ENCODE peak calls at places on chromosomes 11 and 22, in six cellular contexts. One of them, this sample, is unnamed.

GRCh38 chr11:58498464-58498863 is 9.4 kb downstream of the OR5B21 start:
- DNase-seq in GM12864: no peak
- DNase-seq in GF-D8: no peak
- DNase-seq in GM23248: no peak
- DNase-seq in progenitor cell of endocrine pancreas: no peak
- DNase-seq in endothelial cell of umbilical vein: no peak
- DNase-seq in this sample: no peak

GRCh38 chr11:7281083-7281482 is 29.4 kb downstream of the SYT9 start:
- DNase-seq in GF-D8: no peak
- DNase-seq in GM23248: peak; percentile 7
- DNase-seq in GM12864: no peak
- DNase-seq in progenitor cell of endocrine pancreas: no peak
- DNase-seq in endothelial cell of umbilical vein: peak; percentile 20
- DNase-seq in this sample: no peak

GRCh38 chr11:110778351-110778750 is 66.1 kb upstream of the ARHGAP20 start:
- DNase-seq in endothelial cell of umbilical vein: peak; percentile 65
- DNase-seq in GM12864: peak; percentile 21
- DNase-seq in GM23248: no peak
- DNase-seq in GF-D8: no peak
- DNase-seq in progenitor cell of endocrine pancreas: no peak
- DNase-seq in this sample: no peak

GRCh38 chr11:561148-562003 is 606 bp downstream of the RASSF7 start:
- DNase-seq in endothelial cell of umbilical vein: no peak
- DNase-seq in progenitor cell of endocrine pancreas: peak; percentile 60
- DNase-seq in GF-D8: no peak
- DNase-seq in GM12864: no peak
- DNase-seq in GM23248: peak; percentile 53
- DNase-seq in this sample: no peak

GRCh38 chr11:3226846-3227567 is 5.2 kb downstream of the MRGPRE start:
- DNase-seq in GM23248: no peak
- DNase-seq in endothelial cell of umbilical vein: no peak
- DNase-seq in progenitor cell of endocrine pancreas: no peak
- DNase-seq in GM12864: no peak
- DNase-seq in GF-D8: no peak
- DNase-seq in this sample: no peak

GRCh38 chr11:35059040-35059439 is 79.9 kb upstream of the CD44 start:
- DNase-seq in GM23248: no peak
- DNase-seq in GF-D8: peak; percentile 54
- DNase-seq in endothelial cell of umbilical vein: no peak
- DNase-seq in GM12864: no peak
- DNase-seq in progenitor cell of endocrine pancreas: no peak
- DNase-seq in this sample: peak; percentile 72

GRCh38 chr11:42161886-42162285 is 702.4 kb upstream of the LRRC4C start:
- DNase-seq in endothelial cell of umbilical vein: no peak
- DNase-seq in GF-D8: no peak
- DNase-seq in GM12864: no peak
- DNase-seq in GM23248: no peak
- DNase-seq in progenitor cell of endocrine pancreas: no peak
- DNase-seq in this sample: no peak

GRCh38 chr22:27761652-27762051 is 39.9 kb downstream of the MN1 start:
- DNase-seq in GF-D8: no peak
- DNase-seq in GM23248: no peak
- DNase-seq in endothelial cell of umbilical vein: no peak
- DNase-seq in progenitor cell of endocrine pancreas: no peak
- DNase-seq in GM12864: no peak
- DNase-seq in this sample: no peak

GRCh38 chr11:76119032-76119431 is 87.3 kb downstream of the WNT11 start:
- DNase-seq in progenitor cell of endocrine pancreas: no peak
- DNase-seq in GM12864: no peak
- DNase-seq in endothelial cell of umbilical vein: no peak
- DNase-seq in GF-D8: no peak
- DNase-seq in GM23248: no peak
- DNase-seq in this sample: no peak

GRCh38 chr22:49769691-49770315 is 57.9 kb downstream of the BRD1 start:
- DNase-seq in progenitor cell of endocrine pancreas: no peak
- DNase-seq in endothelial cell of umbilical vein: no peak
- DNase-seq in GF-D8: no peak
- DNase-seq in GM23248: no peak
- DNase-seq in GM12864: no peak
- DNase-seq in this sample: no peak

GRCh38 chr22:37464181-37464580 is 22.0 kb downstream of the MFNG start:
- DNase-seq in GM12864: peak; percentile 39
- DNase-seq in endothelial cell of umbilical vein: peak; percentile 35
- DNase-seq in GM23248: no peak
- DNase-seq in GF-D8: no peak
- DNase-seq in progenitor cell of endocrine pancreas: no peak
- DNase-seq in this sample: no peak

GRCh38 chr11:16739326-16739875 is 954 bp downstream of the C11orf58 start:
- DNase-seq in GM12864: no peak
- DNase-seq in GF-D8: no peak
- DNase-seq in GM23248: peak; percentile 58
- DNase-seq in progenitor cell of endocrine pancreas: no peak
- DNase-seq in endothelial cell of umbilical vein: peak; percentile 44
- DNase-seq in this sample: no peak

GRCh38 chr11:98423933-98424332 is 596.8 kb upstream of the CNTN5 start:
- DNase-seq in GF-D8: no peak
- DNase-seq in progenitor cell of endocrine pancreas: no peak
- DNase-seq in GM12864: no peak
- DNase-seq in endothelial cell of umbilical vein: no peak
- DNase-seq in GM23248: no peak
- DNase-seq in this sample: no peak

GRCh38 chr11:47005441-47005840 is 68.9 kb downstream of the CSTPP1 start:
- DNase-seq in GF-D8: peak; percentile 22
- DNase-seq in GM12864: no peak
- DNase-seq in endothelial cell of umbilical vein: no peak
- DNase-seq in progenitor cell of endocrine pancreas: no peak
- DNase-seq in GM23248: no peak
- DNase-seq in this sample: no peak

GRCh38 chr11:117384045-117384444 is 56.4 kb downstream of the CEP164 start:
- DNase-seq in GF-D8: no peak
- DNase-seq in progenitor cell of endocrine pancreas: no peak
- DNase-seq in GM12864: no peak
- DNase-seq in GM23248: peak; percentile 96
- DNase-seq in endothelial cell of umbilical vein: peak; percentile 36
- DNase-seq in this sample: no peak

GRCh38 chr11:71539017-71539416 is 1.2 kb downstream of the KRTAP5-8 start:
- DNase-seq in GM23248: no peak
- DNase-seq in GM12864: no peak
- DNase-seq in GF-D8: no peak
- DNase-seq in endothelial cell of umbilical vein: no peak
- DNase-seq in progenitor cell of endocrine pancreas: no peak
- DNase-seq in this sample: no peak

GRCh38 chr11:57514538-57515331 is 767 bp downstream of the SLC43A1 start:
- DNase-seq in endothelial cell of umbilical vein: peak; percentile 36
- DNase-seq in progenitor cell of endocrine pancreas: no peak
- DNase-seq in GM23248: peak; percentile 74
- DNase-seq in GF-D8: peak; percentile 46
- DNase-seq in GM12864: no peak
- DNase-seq in this sample: no peak

GRCh38 chr11:95586155-95586554 is 203.4 kb downstream of the FAM76B start:
- DNase-seq in GM12864: no peak
- DNase-seq in progenitor cell of endocrine pancreas: no peak
- DNase-seq in GF-D8: no peak
- DNase-seq in endothelial cell of umbilical vein: no peak
- DNase-seq in GM23248: no peak
- DNase-seq in this sample: no peak

GRCh38 chr11:120272303-120272702 is 32.4 kb downstream of the POU2F3 start:
- DNase-seq in GM23248: peak; percentile 90
- DNase-seq in progenitor cell of endocrine pancreas: no peak
- DNase-seq in GM12864: no peak
- DNase-seq in GF-D8: no peak
- DNase-seq in endothelial cell of umbilical vein: peak; percentile 20
- DNase-seq in this sample: no peak

GRCh38 chr22:30390974-30391691 is 3.9 kb upstream of the RNF215 start:
- DNase-seq in GM23248: peak; percentile 78
- DNase-seq in GM12864: peak; percentile 55
- DNase-seq in endothelial cell of umbilical vein: peak; percentile 85
- DNase-seq in GF-D8: peak; percentile 64
- DNase-seq in progenitor cell of endocrine pancreas: peak; percentile 20
- DNase-seq in this sample: no peak

GRCh38 chr11:45320366-45320765 is 34.2 kb upstream of the SYT13 start:
- DNase-seq in progenitor cell of endocrine pancreas: no peak
- DNase-seq in GF-D8: no peak
- DNase-seq in GM12864: no peak
- DNase-seq in GM23248: no peak
- DNase-seq in endothelial cell of umbilical vein: no peak
- DNase-seq in this sample: no peak

GRCh38 chr22:45212306-45212709 is 28.4 kb downstream of the KIAA0930 start:
- DNase-seq in GM12864: no peak
- DNase-seq in GF-D8: no peak
- DNase-seq in endothelial cell of umbilical vein: peak; percentile 89
- DNase-seq in progenitor cell of endocrine pancreas: no peak
- DNase-seq in GM23248: peak; percentile 97
- DNase-seq in this sample: no peak

This sample was measured in SIG-M5.